ENCODE peak calls at places on chromosome 17, in seven cellular contexts. One of them, this sample, is unnamed.

GRCh38 chr17:65794572-65794971 is 233.1 kb upstream of the AXIN2 start:
- DNase-seq in effector memory CD4-positive, alpha-beta T cell: no peak
- DNase-seq in cardiac muscle cell: peak; percentile 37
- DNase-seq in A549: peak; percentile 49
- DNase-seq in colonic mucosa: peak; percentile 39
- DNase-seq in body of pancreas: peak; percentile 15
- DNase-seq in fibroblast of lung: no peak
- DNase-seq in this sample: no peak

GRCh38 chr17:77140878-77141767 is at the start of gene SEC14L1:
- DNase-seq in body of pancreas: no peak
- DNase-seq in effector memory CD4-positive, alpha-beta T cell: no peak
- DNase-seq in colonic mucosa: peak; percentile 50
- DNase-seq in cardiac muscle cell: peak; percentile 51
- DNase-seq in A549: no peak
- DNase-seq in fibroblast of lung: peak; percentile 41
- DNase-seq in this sample: peak; percentile 69

GRCh38 chr17:60163108-60163784 is 13.5 kb downstream of the CA4 start:
- DNase-seq in effector memory CD4-positive, alpha-beta T cell: no peak
- DNase-seq in cardiac muscle cell: peak; percentile 35
- DNase-seq in A549: peak; percentile 0
- DNase-seq in body of pancreas: no peak
- DNase-seq in colonic mucosa: no peak
- DNase-seq in fibroblast of lung: no peak
- DNase-seq in this sample: no peak

GRCh38 chr17:38967290-38967738 is at the start of gene FBXO47:
- DNase-seq in cardiac muscle cell: peak; percentile 64
- DNase-seq in body of pancreas: peak; percentile 93
- DNase-seq in fibroblast of lung: peak; percentile 89
- DNase-seq in A549: peak; percentile 92
- DNase-seq in effector memory CD4-positive, alpha-beta T cell: peak; percentile 58
- DNase-seq in colonic mucosa: peak; percentile 89
- DNase-seq in this sample: peak; percentile 86

GRCh38 chr17:15651001-15651582 is 31.6 kb upstream of the FBXW10B start:
- DNase-seq in fibroblast of lung: no peak
- DNase-seq in effector memory CD4-positive, alpha-beta T cell: no peak
- DNase-seq in cardiac muscle cell: no peak
- DNase-seq in colonic mucosa: peak; percentile 48
- DNase-seq in A549: no peak
- DNase-seq in body of pancreas: no peak
- DNase-seq in this sample: no peak

GRCh38 chr17:66431910-66432309 is 129.5 kb downstream of the PRKCA start:
- DNase-seq in A549: peak; percentile 58
- DNase-seq in colonic mucosa: no peak
- DNase-seq in cardiac muscle cell: no peak
- DNase-seq in effector memory CD4-positive, alpha-beta T cell: no peak
- DNase-seq in fibroblast of lung: peak; percentile 91
- DNase-seq in body of pancreas: no peak
- DNase-seq in this sample: no peak

GRCh38 chr17:43857141-43857540 is 10.2 kb downstream of the CD300LG start:
- DNase-seq in A549: no peak
- DNase-seq in fibroblast of lung: no peak
- DNase-seq in body of pancreas: no peak
- DNase-seq in colonic mucosa: no peak
- DNase-seq in effector memory CD4-positive, alpha-beta T cell: no peak
- DNase-seq in cardiac muscle cell: no peak
- DNase-seq in this sample: no peak

GRCh38 chr17:9291912-9292562 is 270.7 kb downstream of the NTN1 start:
- DNase-seq in cardiac muscle cell: peak; percentile 45
- DNase-seq in colonic mucosa: peak; percentile 51
- DNase-seq in fibroblast of lung: peak; percentile 16
- DNase-seq in A549: peak; percentile 60
- DNase-seq in body of pancreas: peak; percentile 46
- DNase-seq in effector memory CD4-positive, alpha-beta T cell: no peak
- DNase-seq in this sample: peak; percentile 29

GRCh38 chr17:6290488-6291196 is 144.3 kb downstream of the AIPL1 start:
- DNase-seq in fibroblast of lung: no peak
- DNase-seq in A549: no peak
- DNase-seq in cardiac muscle cell: no peak
- DNase-seq in body of pancreas: no peak
- DNase-seq in effector memory CD4-positive, alpha-beta T cell: no peak
- DNase-seq in colonic mucosa: no peak
- DNase-seq in this sample: no peak

GRCh38 chr17:80545499-80545826 is 825 bp downstream of the RPTOR start:
- DNase-seq in A549: peak; percentile 53
- DNase-seq in effector memory CD4-positive, alpha-beta T cell: no peak
- DNase-seq in body of pancreas: no peak
- DNase-seq in fibroblast of lung: no peak
- DNase-seq in colonic mucosa: no peak
- DNase-seq in cardiac muscle cell: no peak
- DNase-seq in this sample: peak; percentile 10

GRCh38 chr17:78013683-78014467 is 55.4 kb downstream of the TNRC6C start:
- DNase-seq in colonic mucosa: peak; percentile 69
- DNase-seq in fibroblast of lung: peak; percentile 58
- DNase-seq in A549: peak; percentile 56
- DNase-seq in cardiac muscle cell: peak; percentile 74
- DNase-seq in body of pancreas: peak; percentile 57
- DNase-seq in effector memory CD4-positive, alpha-beta T cell: peak; percentile 9
- DNase-seq in this sample: peak; percentile 64

GRCh38 chr17:80805032-80805751 is 186.4 kb upstream of the CHMP6 start:
- DNase-seq in fibroblast of lung: no peak
- DNase-seq in colonic mucosa: no peak
- DNase-seq in effector memory CD4-positive, alpha-beta T cell: no peak
- DNase-seq in cardiac muscle cell: peak; percentile 40
- DNase-seq in A549: no peak
- DNase-seq in body of pancreas: no peak
- DNase-seq in this sample: no peak

GRCh38 chr17:78898947-78899346 is 4.1 kb downstream of the CEP295NL start:
- DNase-seq in colonic mucosa: no peak
- DNase-seq in A549: no peak
- DNase-seq in body of pancreas: no peak
- DNase-seq in cardiac muscle cell: no peak
- DNase-seq in fibroblast of lung: no peak
- DNase-seq in effector memory CD4-positive, alpha-beta T cell: no peak
- DNase-seq in this sample: no peak

GRCh38 chr17:81794509-81794908 is 9.4 kb upstream of the GCGR start:
- DNase-seq in effector memory CD4-positive, alpha-beta T cell: no peak
- DNase-seq in body of pancreas: no peak
- DNase-seq in cardiac muscle cell: peak; percentile 42
- DNase-seq in fibroblast of lung: no peak
- DNase-seq in A549: no peak
- DNase-seq in colonic mucosa: peak; percentile 63
- DNase-seq in this sample: no peak

GRCh38 chr17:19237389-19238166 is 412 bp downstream of the EPN2 start:
- DNase-seq in cardiac muscle cell: peak; percentile 52
- DNase-seq in colonic mucosa: peak; percentile 47
- DNase-seq in body of pancreas: peak; percentile 48
- DNase-seq in fibroblast of lung: no peak
- DNase-seq in effector memory CD4-positive, alpha-beta T cell: no peak
- DNase-seq in A549: peak; percentile 49
- DNase-seq in this sample: peak; percentile 24

GRCh38 chr17:50560931-50561750 is 626 bp downstream of the CACNA1G start:
- DNase-seq in effector memory CD4-positive, alpha-beta T cell: no peak
- DNase-seq in body of pancreas: no peak
- DNase-seq in colonic mucosa: no peak
- DNase-seq in A549: no peak
- DNase-seq in cardiac muscle cell: peak; percentile 56
- DNase-seq in fibroblast of lung: no peak
- DNase-seq in this sample: no peak

GRCh38 chr17:77644981-77645380 is 313.5 kb upstream of the TNRC6C start:
- DNase-seq in colonic mucosa: no peak
- DNase-seq in effector memory CD4-positive, alpha-beta T cell: peak; percentile 10
- DNase-seq in body of pancreas: no peak
- DNase-seq in cardiac muscle cell: no peak
- DNase-seq in A549: no peak
- DNase-seq in fibroblast of lung: no peak
- DNase-seq in this sample: peak; percentile 57

GRCh38 chr17:28426081-28426519 is 20.1 kb upstream of the SLC46A1 start:
- DNase-seq in colonic mucosa: no peak
- DNase-seq in A549: peak; percentile 58
- DNase-seq in body of pancreas: no peak
- DNase-seq in effector memory CD4-positive, alpha-beta T cell: no peak
- DNase-seq in cardiac muscle cell: peak; percentile 14
- DNase-seq in fibroblast of lung: no peak
- DNase-seq in this sample: no peak

GRCh38 chr17:4696432-4696796 is 7.5 kb downstream of the PELP1 start:
- DNase-seq in colonic mucosa: no peak
- DNase-seq in cardiac muscle cell: no peak
- DNase-seq in A549: no peak
- DNase-seq in effector memory CD4-positive, alpha-beta T cell: no peak
- DNase-seq in fibroblast of lung: no peak
- DNase-seq in body of pancreas: no peak
- DNase-seq in this sample: peak; percentile 60

GRCh38 chr17:41785091-41785875 is 1.2 kb downstream of the JUP start:
- DNase-seq in A549: no peak
- DNase-seq in colonic mucosa: peak; percentile 45
- DNase-seq in cardiac muscle cell: peak; percentile 84
- DNase-seq in fibroblast of lung: peak; percentile 29
- DNase-seq in body of pancreas: no peak
- DNase-seq in effector memory CD4-positive, alpha-beta T cell: no peak
- DNase-seq in this sample: no peak
- H3K4me1 ChIP-seq in A549: peaks cover 48% of the 10 kb centered on the region
- H3K4me1 ChIP-seq in colonic mucosa: peaks cover 3% of the 10 kb centered on the region
- H3K4me1 ChIP-seq in cardiac muscle cell: peaks cover 35% of the 10 kb centered on the region
- H3K4me1 ChIP-seq in fibroblast of lung: peaks cover 5% of the 10 kb centered on the region
- H3K4me1 ChIP-seq in body of pancreas: peaks cover 55% of the 10 kb centered on the region
- H3K4me1 ChIP-seq in effector memory CD4-positive, alpha-beta T cell: peaks cover 18% of the 10 kb centered on the region
- H3K4me1 ChIP-seq in this sample: peaks cover 16% of the 10 kb centered on the region

GRCh38 chr17:49555495-49556018 is 20.1 kb upstream of the NXPH3 start:
- DNase-seq in body of pancreas: no peak
- DNase-seq in cardiac muscle cell: no peak
- DNase-seq in effector memory CD4-positive, alpha-beta T cell: no peak
- DNase-seq in colonic mucosa: no peak
- DNase-seq in fibroblast of lung: no peak
- DNase-seq in A549: no peak
- DNase-seq in this sample: no peak
- H3K27ac ChIP-seq in body of pancreas: no peak overlapping the region
- H3K27ac ChIP-seq in cardiac muscle cell: no peak overlapping the region
- H3K27ac ChIP-seq in effector memory CD4-positive, alpha-beta T cell: no peak overlapping the region
- H3K27ac ChIP-seq in colonic mucosa: no peak overlapping the region
- H3K27ac ChIP-seq in fibroblast of lung: no peak overlapping the region
- H3K27ac ChIP-seq in A549: no peak overlapping the region
- H3K27ac ChIP-seq in this sample: no peak overlapping the region

GRCh38 chr17:45019177-45019711 is 32.2 kb downstream of the DCAKD start:
- DNase-seq in effector memory CD4-positive, alpha-beta T cell: no peak
- DNase-seq in A549: peak; percentile 71
- DNase-seq in body of pancreas: peak; percentile 55
- DNase-seq in fibroblast of lung: peak; percentile 39
- DNase-seq in colonic mucosa: peak; percentile 32
- DNase-seq in cardiac muscle cell: peak; percentile 84
- DNase-seq in this sample: peak; percentile 46

GRCh38 chr17:45020354-45021138 is 30.9 kb downstream of the DCAKD start:
- DNase-seq in fibroblast of lung: peak; percentile 44
- DNase-seq in colonic mucosa: peak; percentile 51
- DNase-seq in effector memory CD4-positive, alpha-beta T cell: no peak
- DNase-seq in A549: no peak
- DNase-seq in body of pancreas: no peak
- DNase-seq in cardiac muscle cell: no peak
- DNase-seq in this sample: no peak

GRCh38 chr17:45016823-45017222 is 34.6 kb downstream of the DCAKD start:
- DNase-seq in colonic mucosa: no peak
- DNase-seq in A549: peak; percentile 43
- DNase-seq in body of pancreas: no peak
- DNase-seq in cardiac muscle cell: no peak
- DNase-seq in effector memory CD4-positive, alpha-beta T cell: no peak
- DNase-seq in fibroblast of lung: no peak
- DNase-seq in this sample: no peak

GRCh38 chr17:45016237-45016636 is 35.2 kb downstream of the DCAKD start:
- DNase-seq in colonic mucosa: no peak
- DNase-seq in fibroblast of lung: no peak
- DNase-seq in effector memory CD4-positive, alpha-beta T cell: no peak
- DNase-seq in cardiac muscle cell: no peak
- DNase-seq in body of pancreas: no peak
- DNase-seq in A549: no peak
- DNase-seq in this sample: no peak

GRCh38 chr17:45018514-45019176 is 32.8 kb downstream of the DCAKD start:
- DNase-seq in A549: no peak
- DNase-seq in effector memory CD4-positive, alpha-beta T cell: no peak
- DNase-seq in fibroblast of lung: no peak
- DNase-seq in cardiac muscle cell: no peak
- DNase-seq in body of pancreas: no peak
- DNase-seq in colonic mucosa: peak; percentile 27
- DNase-seq in this sample: no peak
- H3K4me3 ChIP-seq in A549: peak overlapping the region; percentile 47
- H3K4me3 ChIP-seq in effector memory CD4-positive, alpha-beta T cell: peak overlapping the region; percentile 55
- H3K4me3 ChIP-seq in fibroblast of lung: peak overlapping the region; percentile 33
- H3K4me3 ChIP-seq in cardiac muscle cell: peak overlapping the region; percentile 47
- H3K4me3 ChIP-seq in body of pancreas: no peak overlapping the region
- H3K4me3 ChIP-seq in colonic mucosa: peak overlapping the region; percentile 46
- H3K4me3 ChIP-seq in this sample: no peak overlapping the region

GRCh38 chr17:31310877-31311276 is 3.0 kb downstream of the EVI2B start:
- DNase-seq in A549: no peak
- DNase-seq in colonic mucosa: no peak
- DNase-seq in cardiac muscle cell: no peak
- DNase-seq in body of pancreas: no peak
- DNase-seq in effector memory CD4-positive, alpha-beta T cell: no peak
- DNase-seq in fibroblast of lung: no peak
- DNase-seq in this sample: no peak
- H3K4me1 ChIP-seq in A549: peaks cover 17% of the 10 kb centered on the region
- H3K4me1 ChIP-seq in colonic mucosa: no peaks in the 10 kb centered on the region
- H3K4me1 ChIP-seq in cardiac muscle cell: peaks cover 6% of the 10 kb centered on the region
- H3K4me1 ChIP-seq in body of pancreas: no peaks in the 10 kb centered on the region
- H3K4me1 ChIP-seq in effector memory CD4-positive, alpha-beta T cell: peaks cover 47% of the 10 kb centered on the region
- H3K4me1 ChIP-seq in fibroblast of lung: no peaks in the 10 kb centered on the region
- H3K4me1 ChIP-seq in this sample: peaks cover 73% of the 10 kb centered on the region

This sample was measured in CD4-positive, CD25-positive, alpha-beta regulatory T cell.